ENCODE peak calls at places on chromosomes 6 and 20, in five cellular contexts. One of them, this sample, is unnamed.

GRCh38 chr6:125507987-125508655 is 206.4 kb upstream of the HDDC2 start:
- DNase-seq in Panc1: no peak
- DNase-seq in cardiac fibroblast: peak
- DNase-seq in WTC11: no peak
- DNase-seq in fibroblast of lung: peak
- DNase-seq in this sample: peak

GRCh38 chr6:87705070-87705691 is 3.1 kb upstream of the AKIRIN2 start:
- DNase-seq in WTC11: no peak
- DNase-seq in cardiac fibroblast: no peak
- DNase-seq in Panc1: no peak
- DNase-seq in fibroblast of lung: peak
- DNase-seq in this sample: no peak

GRCh38 chr6:158008894-158009891 is 27.5 kb downstream of the SYNJ2 start:
- DNase-seq in WTC11: no peak
- DNase-seq in fibroblast of lung: peak
- DNase-seq in Panc1: no peak
- DNase-seq in cardiac fibroblast: peak
- DNase-seq in this sample: peak

GRCh38 chr20:49724637-49725606 is 11.2 kb upstream of the B4GALT5 start:
- DNase-seq in cardiac fibroblast: peak
- DNase-seq in fibroblast of lung: peak
- DNase-seq in Panc1: no peak
- DNase-seq in WTC11: no peak
- DNase-seq in this sample: peak

GRCh38 chr20:8385247-8385646 is 253.2 kb downstream of the PLCB1 start:
- DNase-seq in fibroblast of lung: peak
- DNase-seq in cardiac fibroblast: peak
- DNase-seq in Panc1: no peak
- DNase-seq in WTC11: peak
- DNase-seq in this sample: peak

GRCh38 chr20:43843096-43843964 is 71.3 kb upstream of the TOX2 start:
- DNase-seq in fibroblast of lung: peak
- DNase-seq in Panc1: no peak
- DNase-seq in WTC11: no peak
- DNase-seq in cardiac fibroblast: peak
- DNase-seq in this sample: peak

GRCh38 chr6:150527100-150527499 is 72.6 kb upstream of the PLEKHG1 start:
- DNase-seq in fibroblast of lung: peak
- DNase-seq in WTC11: no peak
- DNase-seq in Panc1: no peak
- DNase-seq in cardiac fibroblast: no peak
- DNase-seq in this sample: peak

GRCh38 chr6:111976169-111976568 is 77.7 kb upstream of the CCN6 start:
- DNase-seq in fibroblast of lung: no peak
- DNase-seq in WTC11: no peak
- DNase-seq in cardiac fibroblast: no peak
- DNase-seq in Panc1: no peak
- DNase-seq in this sample: no peak

GRCh38 chr6:159163901-159164370 is 5.3 kb upstream of the FNDC1 start:
- DNase-seq in Panc1: no peak
- DNase-seq in fibroblast of lung: peak
- DNase-seq in WTC11: no peak
- DNase-seq in cardiac fibroblast: peak
- DNase-seq in this sample: peak

GRCh38 chr20:45419188-45420091 is 3.5 kb downstream of the PIGT start:
- DNase-seq in cardiac fibroblast: peak
- DNase-seq in WTC11: no peak
- DNase-seq in fibroblast of lung: peak
- DNase-seq in Panc1: peak
- DNase-seq in this sample: peak

GRCh38 chr20:32637311-32637710 is 36.4 kb downstream of the C20orf203 start:
- DNase-seq in fibroblast of lung: no peak
- DNase-seq in WTC11: no peak
- DNase-seq in Panc1: no peak
- DNase-seq in cardiac fibroblast: no peak
- DNase-seq in this sample: no peak

GRCh38 chr6:45754432-45754831 is 261.2 kb downstream of the CLIC5 start:
- DNase-seq in Panc1: no peak
- DNase-seq in fibroblast of lung: no peak
- DNase-seq in WTC11: no peak
- DNase-seq in cardiac fibroblast: no peak
- DNase-seq in this sample: no peak

GRCh38 chr6:5632348-5632935 is 371.1 kb downstream of the FARS2 start:
- DNase-seq in Panc1: no peak
- DNase-seq in WTC11: no peak
- DNase-seq in cardiac fibroblast: no peak
- DNase-seq in fibroblast of lung: no peak
- DNase-seq in this sample: no peak

GRCh38 chr6:109910571-109910970 is 67.5 kb upstream of the GPR6 start:
- DNase-seq in Panc1: no peak
- DNase-seq in cardiac fibroblast: no peak
- DNase-seq in WTC11: no peak
- DNase-seq in fibroblast of lung: no peak
- DNase-seq in this sample: no peak